ENCODE peak calls at places on chromosomes 3 and 15, in six cellular contexts. E, J, Z, G, Y and L are unnamed samples.

GRCh38 chr15:35306361-35306981 is 221.4 kb upstream of the NANOGP8 start:
- DNase-seq in Y (no peak), J (no peak), E (no peak), Z (no peak), G (no peak), L (no peak)

GRCh38 chr15:43440721-43441281 is 52.2 kb downstream of the TP53BP1 start:
- DNase-seq in E (no peak), G (no peak), Y (peak; percentile 15), J (no peak), Z (no peak), L (no peak)

GRCh38 chr3:147419062-147419701 is 10.0 kb downstream of the ZIC1 start:
- DNase-seq in E (peak; percentile 70), J (no peak), G (no peak), Y (no peak), Z (no peak), L (no peak)

GRCh38 chr15:76983588-76984379 is 11.1 kb upstream of the PSTPIP1 start:
- DNase-seq in G (no peak), J (no peak), Z (no peak), Y (no peak), E (no peak), L (no peak)

GRCh38 chr15:73766598-73766997 is 13.4 kb upstream of the INSYN1 start:
- DNase-seq in G (no peak), E (no peak), Y (no peak), Z (no peak), J (no peak), L (no peak)

GRCh38 chr3:71429610-71429988 is 153.9 kb downstream of the FOXP1 start:
- DNase-seq in Z (no peak), Y (no peak), J (no peak), G (no peak), E (no peak), L (no peak)

GRCh38 chr3:76206351-76206750 is 421.0 kb upstream of the ZNF717 start:
- DNase-seq in G (no peak), Z (no peak), E (no peak), J (no peak), Y (no peak), L (no peak)

GRCh38 chr15:70398694-70399093 is 301.0 kb upstream of the TLE3 start:
- DNase-seq in J (no peak), Z (no peak), Y (no peak), G (no peak), E (no peak), L (no peak)

GRCh38 chr3:197428961-197429360 is 126.8 kb downstream of the BDH1 start:
- DNase-seq in Z (no peak), J (no peak), E (no peak), Y (no peak), G (no peak), L (no peak)

GRCh38 chr3:119401069-119401468 is 62.3 kb downstream of the TMEM39A start:
- DNase-seq in J (no peak), Z (no peak), G (no peak), E (no peak), Y (no peak), L (no peak)

GRCh38 chr3:185961675-185962232 is 23.9 kb upstream of the TRA2B start:
- DNase-seq in E (no peak), G (no peak), Y (peak; percentile 56), Z (no peak), J (no peak), L (no peak)

GRCh38 chr15:35127717-35128116 is 42.6 kb upstream of the NANOGP8 start:
- DNase-seq in E (no peak), G (no peak), Z (no peak), Y (no peak), J (no peak), L (no peak)

GRCh38 chr3:32278714-32279113 is 40.2 kb downstream of the CMTM8 start:
- DNase-seq in Z (no peak), Y (no peak), E (no peak), J (no peak), G (no peak), L (no peak)